ENCODE peak calls at places on chromosomes 3 and 15, in ten cellular contexts. W, Q, U, R, A, K, M, D, Y and C are unnamed samples.
A peak's percentile ranks its signal among the peaks of the same experiment; 100 is the strongest.

GRCh38 chr3:169117264-169117663 is 546.2 kb downstream of the MECOM start:
- DNase-seq in M (no peak), R (no peak), U (peak; percentile 95), W (no peak), K (no peak), D (no peak), Y (no peak), Q (no peak), A (no peak), C (no peak)

GRCh38 chr15:76336254-76337046 is at the start of gene ISL2:
- DNase-seq in D (peak; percentile 23), Y (peak; percentile 92), K (peak; percentile 93), R (peak; percentile 99), A (no peak), W (no peak), U (peak; percentile 60), M (peak; percentile 81), Q (peak; percentile 95), C (peak; percentile 88)

GRCh38 chr3:99286266-99286845 is 352.0 kb upstream of the COL8A1 start:
- DNase-seq in R (no peak), Y (no peak), M (no peak), Q (no peak), W (no peak), U (peak; percentile 34), K (no peak), D (no peak), A (no peak), C (peak; percentile 8)

GRCh38 chr3:178485756-178486155 is 50.5 kb upstream of the KCNMB2 start:
- DNase-seq in A (no peak), R (no peak), D (no peak), W (no peak), M (no peak), U (no peak), Y (no peak), Q (no peak), K (no peak), C (peak; percentile 94)

GRCh38 chr3:104947946-104948345 is 418.8 kb upstream of the ALCAM start:
- DNase-seq in U (no peak), R (no peak), W (no peak), K (no peak), M (no peak), D (no peak), Y (no peak), Q (no peak), A (no peak), C (no peak)

GRCh38 chr15:79942656-79943481 is 28.1 kb downstream of the BCL2A1 start:
- DNase-seq in U (no peak), W (no peak), Q (no peak), K (no peak), Y (no peak), A (no peak), M (no peak), D (no peak), R (no peak), C (peak; percentile 14)

GRCh38 chr15:101070502-101071273 is 151.5 kb downstream of the LRRK1 start:
- DNase-seq in R (peak; percentile 52), K (no peak), Q (peak; percentile 62), Y (peak; percentile 30), W (no peak), D (peak; percentile 47), A (peak; percentile 17), M (peak; percentile 69), U (peak; percentile 87), C (peak; percentile 42)

GRCh38 chr3:36482259-36482658 is 102.0 kb downstream of the STAC start:
- DNase-seq in K (no peak), A (no peak), W (no peak), U (no peak), Y (no peak), Q (no peak), D (no peak), M (no peak), R (no peak), C (no peak)

GRCh38 chr15:101386006-101386405 is 91.0 kb upstream of the SNRPA1 start:
- DNase-seq in M (peak; percentile 39), U (no peak), Y (no peak), A (no peak), K (no peak), R (peak; percentile 59), Q (no peak), W (no peak), D (no peak), C (no peak)

GRCh38 chr3:60809857-60810256 is 441.4 kb downstream of the FHIT start:
- DNase-seq in K (no peak), D (no peak), U (no peak), W (no peak), A (no peak), R (no peak), M (no peak), Y (no peak), Q (no peak), C (no peak)

GRCh38 chr15:67083135-67083766 is 17.8 kb downstream of the SMAD3 start:
- DNase-seq in D (no peak), M (peak; percentile 68), R (no peak), Q (no peak), W (no peak), U (no peak), Y (no peak), K (peak; percentile 55), A (no peak), C (no peak)

GRCh38 chr15:67086650-67086941 is 21.2 kb downstream of the SMAD3 start:
- DNase-seq in W (no peak), D (no peak), Y (no peak), U (no peak), Q (no peak), R (no peak), A (no peak), M (no peak), K (no peak), C (no peak)

GRCh38 chr15:67085818-67086649 is 20.6 kb downstream of the SMAD3 start:
- DNase-seq in Y (peak; percentile 62), K (peak; percentile 81), D (peak; percentile 75), U (no peak), Q (peak; percentile 72), R (no peak), W (no peak), A (no peak), M (peak; percentile 44), C (no peak)

GRCh38 chr15:67084561-67084960 is 19.2 kb downstream of the SMAD3 start:
- DNase-seq in U (no peak), D (no peak), Q (no peak), W (no peak), M (no peak), Y (no peak), A (no peak), K (no peak), R (no peak), C (no peak)

GRCh38 chr15:67085237-67085817 is 19.9 kb downstream of the SMAD3 start:
- DNase-seq in K (peak; percentile 79), M (peak; percentile 40), D (no peak), U (no peak), R (no peak), W (no peak), Y (no peak), Q (no peak), A (no peak), C (no peak)
- H3K27me3 ChIP-seq in K (no peaks in the 10 kb centered on the region), M (no peaks in the 10 kb centered on the region), D (no peaks in the 10 kb centered on the region), U (no peaks in the 10 kb centered on the region), R (no peaks in the 10 kb centered on the region), W (no peaks in the 10 kb centered on the region), Y (no peaks in the 10 kb centered on the region), Q (no peaks in the 10 kb centered on the region), A (peaks cover 9% of the 10 kb centered on the region), C (no peaks in the 10 kb centered on the region)

GRCh38 chr3:15331072-15331605 is 1.2 kb downstream of the SH3BP5 start:
- DNase-seq in W (no peak), D (no peak), Y (no peak), A (no peak), Q (no peak), M (no peak), K (no peak), R (no peak), U (peak; percentile 31), C (no peak)
- H3K4me3 ChIP-seq in W (peak overlapping the region; percentile 83), D (peak overlapping the region; percentile 87), Y (peak overlapping the region; percentile 87), A (peak overlapping the region; percentile 72), Q (peak overlapping the region; percentile 96), M (peak overlapping the region; percentile 60), K (peak overlapping the region; percentile 71), R (peak overlapping the region; percentile 67), U (peak overlapping the region; percentile 91), C (peak overlapping the region; percentile 57)

DNA sequence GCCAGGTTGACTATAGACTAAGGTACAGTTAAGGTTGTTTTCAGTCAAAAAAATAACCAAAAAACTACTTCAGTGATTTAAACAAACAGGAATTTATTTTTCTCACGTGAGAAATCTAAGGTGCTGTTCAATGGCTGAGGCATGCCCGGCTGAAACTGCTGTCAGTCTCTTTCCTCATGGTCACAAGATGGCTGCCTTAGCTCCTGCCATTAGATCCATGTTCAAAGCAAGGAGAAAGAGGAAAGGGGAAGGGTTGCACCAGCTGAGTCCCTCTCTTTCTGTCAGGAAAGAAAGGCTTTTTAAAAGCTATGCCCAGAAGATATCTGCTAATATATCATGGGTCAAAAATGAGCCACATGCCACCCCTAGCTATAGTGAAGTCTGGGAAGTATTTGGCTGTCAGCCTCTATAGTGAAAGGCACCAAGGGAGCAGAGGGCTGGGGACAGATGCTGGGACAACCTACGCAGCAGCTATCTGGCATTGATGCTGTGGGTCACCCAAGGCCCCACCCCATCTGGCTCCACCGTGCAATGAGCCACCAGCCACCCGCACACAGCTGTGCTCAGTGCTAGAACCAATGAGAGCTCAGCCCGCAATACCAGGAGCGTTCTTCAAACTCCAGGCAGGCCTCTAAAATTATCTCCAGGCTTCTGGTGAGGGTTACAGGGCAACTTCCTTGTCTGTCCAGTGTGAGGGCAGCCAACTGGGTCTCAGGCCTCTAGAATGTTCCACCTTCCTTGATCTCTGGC is 64.7 kb upstream of the GATA2 start:
- DNase-seq in Q (peak; percentile 39), U (no peak), R (no peak), Y (no peak), W (no peak), D (no peak), M (peak; percentile 5), A (no peak), K (no peak), C (no peak)
- H3K27me3 ChIP-seq in Q (peaks cover 32% of the 10 kb centered on the region), U (peaks cover 9% of the 10 kb centered on the region), R (no peaks in the 10 kb centered on the region), Y (peaks cover 33% of the 10 kb centered on the region), W (no peaks in the 10 kb centered on the region), D (peaks cover 3% of the 10 kb centered on the region), M (no peaks in the 10 kb centered on the region), A (peaks cover 8% of the 10 kb centered on the region), K (peaks cover 3% of the 10 kb centered on the region), C (peaks cover 20% of the 10 kb centered on the region)

GRCh38 chr3:32817195-32817560 is 619 bp upstream of the TRIM71 start:
- DNase-seq in R (no peak), K (peak; percentile 26), Q (peak; percentile 58), W (no peak), Y (no peak), D (no peak), A (no peak), U (no peak), M (no peak), C (no peak)

GRCh38 chr3:32813180-32813579 is 4.6 kb upstream of the TRIM71 start:
- DNase-seq in U (no peak), Y (no peak), A (no peak), D (peak; percentile 81), Q (no peak), W (no peak), R (no peak), K (no peak), M (peak; percentile 1), C (no peak)

GRCh38 chr3:32816439-32817194 is 1.2 kb upstream of the TRIM71 start:
- DNase-seq in Q (peak; percentile 96), D (no peak), K (peak; percentile 45), U (peak; percentile 16), W (no peak), Y (no peak), R (no peak), A (peak; percentile 72), M (peak; percentile 79), C (peak; percentile 4)

GRCh38 chr3:32815812-32816438 is 1.9 kb upstream of the TRIM71 start:
- DNase-seq in U (no peak), A (no peak), Q (peak; percentile 80), M (no peak), D (no peak), Y (no peak), W (no peak), R (no peak), K (no peak), C (no peak)

GRCh38 chr3:32814371-32814770 is 3.4 kb upstream of the TRIM71 start:
- DNase-seq in Q (no peak), D (no peak), W (no peak), M (peak; percentile 1), U (no peak), K (no peak), A (peak; percentile 22), Y (no peak), R (no peak), C (no peak)
- H3K4me3 ChIP-seq in Q (peak overlapping the region; percentile 24), D (no peak overlapping the region), W (no peak overlapping the region), M (no peak overlapping the region), U (no peak overlapping the region), K (no peak overlapping the region), A (no peak overlapping the region), Y (no peak overlapping the region), R (no peak overlapping the region), C (no peak overlapping the region)